ENCODE peak calls at places on chromosomes 4 and X, in eight cellular contexts. One of them, this sample, is unnamed.

GRCh38 chr4:83582289-83582756 is 46.4 kb downstream of the GPAT3 start:
- DNase-seq in midbrain: peak
- DNase-seq in Peyer's patch: peak
- DNase-seq in lower lobe of right lung: no peak
- DNase-seq in Kasumi-1: no peak
- DNase-seq in astrocyte of the hippocampus: peak
- DNase-seq in stimulated activated CD8-positive, alpha-beta memory T cell treated with anti-CD3 and anti-CD28 coated beads, Interleukin-12 subunit alpha, Interleukin-12 subunit beta, amount 100 ng/mL, for 4 hours: no peak
- DNase-seq in ACHN: peak
- DNase-seq in this sample: no peak

GRCh38 chr4:168757500-168757899 is 252.6 kb downstream of the CBR4 start:
- DNase-seq in midbrain: no peak
- DNase-seq in Peyer's patch: no peak
- DNase-seq in lower lobe of right lung: no peak
- DNase-seq in Kasumi-1: no peak
- DNase-seq in astrocyte of the hippocampus: no peak
- DNase-seq in stimulated activated CD8-positive, alpha-beta memory T cell treated with anti-CD3 and anti-CD28 coated beads, Interleukin-12 subunit alpha, Interleukin-12 subunit beta, amount 100 ng/mL, for 4 hours: no peak
- DNase-seq in ACHN: no peak
- DNase-seq in this sample: no peak

GRCh38 chrX:148466292-148466691 is 34.1 kb upstream of the AFF2 start:
- DNase-seq in midbrain: no peak
- DNase-seq in Peyer's patch: no peak
- DNase-seq in lower lobe of right lung: no peak
- DNase-seq in Kasumi-1: no peak
- DNase-seq in astrocyte of the hippocampus: peak
- DNase-seq in stimulated activated CD8-positive, alpha-beta memory T cell treated with anti-CD3 and anti-CD28 coated beads, Interleukin-12 subunit alpha, Interleukin-12 subunit beta, amount 100 ng/mL, for 4 hours: no peak
- DNase-seq in ACHN: no peak
- DNase-seq in this sample: no peak

GRCh38 chr4:56371426-56372220 is 15.7 kb downstream of the AASDH start:
- DNase-seq in midbrain: no peak
- DNase-seq in Peyer's patch: no peak
- DNase-seq in lower lobe of right lung: no peak
- DNase-seq in Kasumi-1: no peak
- DNase-seq in astrocyte of the hippocampus: no peak
- DNase-seq in stimulated activated CD8-positive, alpha-beta memory T cell treated with anti-CD3 and anti-CD28 coated beads, Interleukin-12 subunit alpha, Interleukin-12 subunit beta, amount 100 ng/mL, for 4 hours: no peak
- DNase-seq in ACHN: no peak
- DNase-seq in this sample: no peak

GRCh38 chr4:187006189-187006618 is 282.5 kb upstream of the FAT1 start:
- DNase-seq in midbrain: no peak
- DNase-seq in Peyer's patch: no peak
- DNase-seq in lower lobe of right lung: no peak
- DNase-seq in Kasumi-1: no peak
- DNase-seq in astrocyte of the hippocampus: peak
- DNase-seq in stimulated activated CD8-positive, alpha-beta memory T cell treated with anti-CD3 and anti-CD28 coated beads, Interleukin-12 subunit alpha, Interleukin-12 subunit beta, amount 100 ng/mL, for 4 hours: no peak
- DNase-seq in ACHN: no peak
- DNase-seq in this sample: no peak

GRCh38 chrX:39261446-39262147 is 460.3 kb downstream of the MID1IP1 start:
- DNase-seq in midbrain: peak
- DNase-seq in Peyer's patch: no peak
- DNase-seq in lower lobe of right lung: no peak
- DNase-seq in Kasumi-1: peak
- DNase-seq in astrocyte of the hippocampus: peak
- DNase-seq in stimulated activated CD8-positive, alpha-beta memory T cell treated with anti-CD3 and anti-CD28 coated beads, Interleukin-12 subunit alpha, Interleukin-12 subunit beta, amount 100 ng/mL, for 4 hours: no peak
- DNase-seq in ACHN: peak
- DNase-seq in this sample: no peak

GRCh38 chrX:105190252-105190853 is 30.1 kb downstream of the TEX13A start:
- DNase-seq in midbrain: peak
- DNase-seq in Peyer's patch: peak
- DNase-seq in lower lobe of right lung: no peak
- DNase-seq in Kasumi-1: peak
- DNase-seq in astrocyte of the hippocampus: peak
- DNase-seq in stimulated activated CD8-positive, alpha-beta memory T cell treated with anti-CD3 and anti-CD28 coated beads, Interleukin-12 subunit alpha, Interleukin-12 subunit beta, amount 100 ng/mL, for 4 hours: no peak
- DNase-seq in ACHN: peak
- DNase-seq in this sample: no peak

GRCh38 chrX:74180716-74181115 is 123.3 kb upstream of the ZCCHC13 start:
- DNase-seq in midbrain: no peak
- DNase-seq in Peyer's patch: no peak
- DNase-seq in lower lobe of right lung: no peak
- DNase-seq in Kasumi-1: no peak
- DNase-seq in astrocyte of the hippocampus: no peak
- DNase-seq in stimulated activated CD8-positive, alpha-beta memory T cell treated with anti-CD3 and anti-CD28 coated beads, Interleukin-12 subunit alpha, Interleukin-12 subunit beta, amount 100 ng/mL, for 4 hours: no peak
- DNase-seq in ACHN: no peak
- DNase-seq in this sample: no peak

GRCh38 chr4:11904117-11904535 is 475.4 kb upstream of the HS3ST1 start:
- DNase-seq in midbrain: no peak
- DNase-seq in Peyer's patch: peak
- DNase-seq in lower lobe of right lung: peak
- DNase-seq in Kasumi-1: no peak
- DNase-seq in astrocyte of the hippocampus: peak
- DNase-seq in stimulated activated CD8-positive, alpha-beta memory T cell treated with anti-CD3 and anti-CD28 coated beads, Interleukin-12 subunit alpha, Interleukin-12 subunit beta, amount 100 ng/mL, for 4 hours: no peak
- DNase-seq in ACHN: no peak
- DNase-seq in this sample: peak

GRCh38 chr4:41015031-41015675 is 199.2 kb downstream of the APBB2 start:
- DNase-seq in midbrain: no peak
- DNase-seq in Peyer's patch: no peak
- DNase-seq in lower lobe of right lung: no peak
- DNase-seq in Kasumi-1: no peak
- DNase-seq in astrocyte of the hippocampus: no peak
- DNase-seq in stimulated activated CD8-positive, alpha-beta memory T cell treated with anti-CD3 and anti-CD28 coated beads, Interleukin-12 subunit alpha, Interleukin-12 subunit beta, amount 100 ng/mL, for 4 hours: no peak
- DNase-seq in ACHN: no peak
- DNase-seq in this sample: no peak

GRCh38 chr4:141711211-141711610 is 74.8 kb downstream of the IL15 start:
- DNase-seq in midbrain: no peak
- DNase-seq in Peyer's patch: no peak
- DNase-seq in lower lobe of right lung: no peak
- DNase-seq in Kasumi-1: peak
- DNase-seq in astrocyte of the hippocampus: peak
- DNase-seq in stimulated activated CD8-positive, alpha-beta memory T cell treated with anti-CD3 and anti-CD28 coated beads, Interleukin-12 subunit alpha, Interleukin-12 subunit beta, amount 100 ng/mL, for 4 hours: no peak
- DNase-seq in ACHN: peak
- DNase-seq in this sample: no peak

GRCh38 chrX:11589573-11590110 is 76.1 kb downstream of the ARHGAP6 start:
- DNase-seq in midbrain: no peak
- DNase-seq in Peyer's patch: no peak
- DNase-seq in lower lobe of right lung: no peak
- DNase-seq in Kasumi-1: no peak
- DNase-seq in astrocyte of the hippocampus: no peak
- DNase-seq in stimulated activated CD8-positive, alpha-beta memory T cell treated with anti-CD3 and anti-CD28 coated beads, Interleukin-12 subunit alpha, Interleukin-12 subunit beta, amount 100 ng/mL, for 4 hours: no peak
- DNase-seq in ACHN: no peak
- DNase-seq in this sample: no peak

GRCh38 chrX:28586891-28587635 is at the start of gene IL1RAPL1:
- DNase-seq in midbrain: peak
- DNase-seq in Peyer's patch: no peak
- DNase-seq in lower lobe of right lung: no peak
- DNase-seq in Kasumi-1: no peak
- DNase-seq in astrocyte of the hippocampus: peak
- DNase-seq in stimulated activated CD8-positive, alpha-beta memory T cell treated with anti-CD3 and anti-CD28 coated beads, Interleukin-12 subunit alpha, Interleukin-12 subunit beta, amount 100 ng/mL, for 4 hours: no peak
- DNase-seq in ACHN: peak
- DNase-seq in this sample: no peak

GRCh38 chrX:144219035-144219434 is 335.2 kb downstream of the UBE2NL start:
- DNase-seq in midbrain: no peak
- DNase-seq in Peyer's patch: no peak
- DNase-seq in lower lobe of right lung: peak
- DNase-seq in Kasumi-1: no peak
- DNase-seq in astrocyte of the hippocampus: no peak
- DNase-seq in stimulated activated CD8-positive, alpha-beta memory T cell treated with anti-CD3 and anti-CD28 coated beads, Interleukin-12 subunit alpha, Interleukin-12 subunit beta, amount 100 ng/mL, for 4 hours: no peak
- DNase-seq in ACHN: peak
- DNase-seq in this sample: no peak

GRCh38 chrX:17750436-17750835 is 13.1 kb downstream of the SCML1 start:
- DNase-seq in midbrain: no peak
- DNase-seq in Peyer's patch: no peak
- DNase-seq in lower lobe of right lung: no peak
- DNase-seq in Kasumi-1: no peak
- DNase-seq in astrocyte of the hippocampus: no peak
- DNase-seq in stimulated activated CD8-positive, alpha-beta memory T cell treated with anti-CD3 and anti-CD28 coated beads, Interleukin-12 subunit alpha, Interleukin-12 subunit beta, amount 100 ng/mL, for 4 hours: no peak
- DNase-seq in ACHN: no peak
- DNase-seq in this sample: no peak

GRCh38 chrX:137930562-137930961 is 364.6 kb downstream of the ZIC3 start:
- DNase-seq in midbrain: no peak
- DNase-seq in Peyer's patch: no peak
- DNase-seq in lower lobe of right lung: no peak
- DNase-seq in Kasumi-1: no peak
- DNase-seq in astrocyte of the hippocampus: no peak
- DNase-seq in stimulated activated CD8-positive, alpha-beta memory T cell treated with anti-CD3 and anti-CD28 coated beads, Interleukin-12 subunit alpha, Interleukin-12 subunit beta, amount 100 ng/mL, for 4 hours: no peak
- DNase-seq in ACHN: no peak
- DNase-seq in this sample: no peak

GRCh38 chr4:169398294-169398693 is 127.5 kb upstream of the SH3RF1 start:
- DNase-seq in midbrain: no peak
- DNase-seq in Peyer's patch: no peak
- DNase-seq in lower lobe of right lung: no peak
- DNase-seq in Kasumi-1: peak
- DNase-seq in astrocyte of the hippocampus: peak
- DNase-seq in stimulated activated CD8-positive, alpha-beta memory T cell treated with anti-CD3 and anti-CD28 coated beads, Interleukin-12 subunit alpha, Interleukin-12 subunit beta, amount 100 ng/mL, for 4 hours: no peak
- DNase-seq in ACHN: no peak
- DNase-seq in this sample: no peak

GRCh38 chrX:46704767-46705386 is 54.0 kb downstream of the SLC9A7 start:
- DNase-seq in midbrain: no peak
- DNase-seq in Peyer's patch: no peak
- DNase-seq in lower lobe of right lung: no peak
- DNase-seq in Kasumi-1: no peak
- DNase-seq in astrocyte of the hippocampus: peak
- DNase-seq in stimulated activated CD8-positive, alpha-beta memory T cell treated with anti-CD3 and anti-CD28 coated beads, Interleukin-12 subunit alpha, Interleukin-12 subunit beta, amount 100 ng/mL, for 4 hours: no peak
- DNase-seq in ACHN: no peak
- DNase-seq in this sample: no peak

GRCh38 chr4:77433102-77433733 is 172.4 kb upstream of the CXCL13 start:
- DNase-seq in midbrain: peak
- DNase-seq in Peyer's patch: no peak
- DNase-seq in lower lobe of right lung: no peak
- DNase-seq in Kasumi-1: peak
- DNase-seq in astrocyte of the hippocampus: peak
- DNase-seq in stimulated activated CD8-positive, alpha-beta memory T cell treated with anti-CD3 and anti-CD28 coated beads, Interleukin-12 subunit alpha, Interleukin-12 subunit beta, amount 100 ng/mL, for 4 hours: no peak
- DNase-seq in ACHN: peak
- DNase-seq in this sample: no peak

GRCh38 chrX:147736045-147736444 is 175.7 kb upstream of the FMR1 start:
- DNase-seq in midbrain: no peak
- DNase-seq in Peyer's patch: no peak
- DNase-seq in lower lobe of right lung: no peak
- DNase-seq in Kasumi-1: no peak
- DNase-seq in astrocyte of the hippocampus: no peak
- DNase-seq in stimulated activated CD8-positive, alpha-beta memory T cell treated with anti-CD3 and anti-CD28 coated beads, Interleukin-12 subunit alpha, Interleukin-12 subunit beta, amount 100 ng/mL, for 4 hours: no peak
- DNase-seq in ACHN: no peak
- DNase-seq in this sample: no peak

GRCh38 chrX:11499076-11500044 is 166.4 kb downstream of the ARHGAP6 start:
- DNase-seq in midbrain: no peak
- DNase-seq in Peyer's patch: no peak
- DNase-seq in lower lobe of right lung: no peak
- DNase-seq in Kasumi-1: no peak
- DNase-seq in astrocyte of the hippocampus: peak
- DNase-seq in stimulated activated CD8-positive, alpha-beta memory T cell treated with anti-CD3 and anti-CD28 coated beads, Interleukin-12 subunit alpha, Interleukin-12 subunit beta, amount 100 ng/mL, for 4 hours: no peak
- DNase-seq in ACHN: no peak
- DNase-seq in this sample: no peak

GRCh38 chrX:41468647-41469323 is 21.6 kb downstream of the NYX start:
- DNase-seq in midbrain: no peak
- DNase-seq in Peyer's patch: no peak
- DNase-seq in lower lobe of right lung: no peak
- DNase-seq in Kasumi-1: no peak
- DNase-seq in astrocyte of the hippocampus: no peak
- DNase-seq in stimulated activated CD8-positive, alpha-beta memory T cell treated with anti-CD3 and anti-CD28 coated beads, Interleukin-12 subunit alpha, Interleukin-12 subunit beta, amount 100 ng/mL, for 4 hours: no peak
- DNase-seq in ACHN: no peak
- DNase-seq in this sample: peak

GRCh38 chr4:16443504-16444088 is 217.3 kb upstream of the TAPT1 start:
- DNase-seq in midbrain: peak
- DNase-seq in Peyer's patch: no peak
- DNase-seq in lower lobe of right lung: no peak
- DNase-seq in Kasumi-1: peak
- DNase-seq in astrocyte of the hippocampus: peak
- DNase-seq in stimulated activated CD8-positive, alpha-beta memory T cell treated with anti-CD3 and anti-CD28 coated beads, Interleukin-12 subunit alpha, Interleukin-12 subunit beta, amount 100 ng/mL, for 4 hours: no peak
- DNase-seq in ACHN: peak
- DNase-seq in this sample: no peak

GRCh38 chr4:135256111-135256510 is 1054.5 kb upstream of the PABPC4L start:
- DNase-seq in midbrain: no peak
- DNase-seq in Peyer's patch: no peak
- DNase-seq in lower lobe of right lung: no peak
- DNase-seq in Kasumi-1: no peak
- DNase-seq in astrocyte of the hippocampus: peak
- DNase-seq in stimulated activated CD8-positive, alpha-beta memory T cell treated with anti-CD3 and anti-CD28 coated beads, Interleukin-12 subunit alpha, Interleukin-12 subunit beta, amount 100 ng/mL, for 4 hours: no peak
- DNase-seq in ACHN: no peak
- DNase-seq in this sample: no peak

GRCh38 chr4:184896868-184897715 is 71.3 kb upstream of the ACSL1 start:
- DNase-seq in midbrain: no peak
- DNase-seq in Peyer's patch: no peak
- DNase-seq in lower lobe of right lung: peak
- DNase-seq in Kasumi-1: no peak
- DNase-seq in astrocyte of the hippocampus: no peak
- DNase-seq in stimulated activated CD8-positive, alpha-beta memory T cell treated with anti-CD3 and anti-CD28 coated beads, Interleukin-12 subunit alpha, Interleukin-12 subunit beta, amount 100 ng/mL, for 4 hours: no peak
- DNase-seq in ACHN: no peak
- DNase-seq in this sample: no peak

GRCh38 chr4:7197910-7198309 is 5.6 kb downstream of the SORCS2 start:
- DNase-seq in midbrain: no peak
- DNase-seq in Peyer's patch: peak
- DNase-seq in lower lobe of right lung: peak
- DNase-seq in Kasumi-1: no peak
- DNase-seq in astrocyte of the hippocampus: no peak
- DNase-seq in stimulated activated CD8-positive, alpha-beta memory T cell treated with anti-CD3 and anti-CD28 coated beads, Interleukin-12 subunit alpha, Interleukin-12 subunit beta, amount 100 ng/mL, for 4 hours: no peak
- DNase-seq in ACHN: no peak
- DNase-seq in this sample: no peak

GRCh38 chrX:1529756-1530155 is 7.2 kb downstream of the P2RY8 start:
- DNase-seq in midbrain: no peak
- DNase-seq in Peyer's patch: peak
- DNase-seq in lower lobe of right lung: no peak
- DNase-seq in Kasumi-1: no peak
- DNase-seq in astrocyte of the hippocampus: no peak
- DNase-seq in stimulated activated CD8-positive, alpha-beta memory T cell treated with anti-CD3 and anti-CD28 coated beads, Interleukin-12 subunit alpha, Interleukin-12 subunit beta, amount 100 ng/mL, for 4 hours: no peak
- DNase-seq in ACHN: no peak
- DNase-seq in this sample: no peak

GRCh38 chr4:70559216-70559830 is 32.7 kb upstream of the AMBN start:
- DNase-seq in midbrain: peak
- DNase-seq in Peyer's patch: peak
- DNase-seq in lower lobe of right lung: no peak
- DNase-seq in Kasumi-1: peak
- DNase-seq in astrocyte of the hippocampus: peak
- DNase-seq in stimulated activated CD8-positive, alpha-beta memory T cell treated with anti-CD3 and anti-CD28 coated beads, Interleukin-12 subunit alpha, Interleukin-12 subunit beta, amount 100 ng/mL, for 4 hours: no peak
- DNase-seq in ACHN: peak
- DNase-seq in this sample: no peak

GRCh38 chrX:2748815-2749188 is 3.0 kb upstream of the XG start:
- DNase-seq in midbrain: no peak
- DNase-seq in Peyer's patch: no peak
- DNase-seq in lower lobe of right lung: no peak
- DNase-seq in Kasumi-1: no peak
- DNase-seq in astrocyte of the hippocampus: no peak
- DNase-seq in stimulated activated CD8-positive, alpha-beta memory T cell treated with anti-CD3 and anti-CD28 coated beads, Interleukin-12 subunit alpha, Interleukin-12 subunit beta, amount 100 ng/mL, for 4 hours: no peak
- DNase-seq in ACHN: no peak
- DNase-seq in this sample: no peak

GRCh38 chrX:78029663-78030062 is 60.2 kb upstream of the PGAM4 start:
- DNase-seq in midbrain: peak
- DNase-seq in Peyer's patch: peak
- DNase-seq in lower lobe of right lung: no peak
- DNase-seq in Kasumi-1: peak
- DNase-seq in astrocyte of the hippocampus: peak
- DNase-seq in stimulated activated CD8-positive, alpha-beta memory T cell treated with anti-CD3 and anti-CD28 coated beads, Interleukin-12 subunit alpha, Interleukin-12 subunit beta, amount 100 ng/mL, for 4 hours: no peak
- DNase-seq in ACHN: peak
- DNase-seq in this sample: no peak

GRCh38 chrX:142982679-142983078 is 43.0 kb upstream of the SPANXN4 start:
- DNase-seq in midbrain: no peak
- DNase-seq in Peyer's patch: no peak
- DNase-seq in lower lobe of right lung: no peak
- DNase-seq in Kasumi-1: no peak
- DNase-seq in astrocyte of the hippocampus: no peak
- DNase-seq in stimulated activated CD8-positive, alpha-beta memory T cell treated with anti-CD3 and anti-CD28 coated beads, Interleukin-12 subunit alpha, Interleukin-12 subunit beta, amount 100 ng/mL, for 4 hours: no peak
- DNase-seq in ACHN: no peak
- DNase-seq in this sample: no peak

GRCh38 chr4:30191902-30192301 is 528.3 kb upstream of the PCDH7 start:
- DNase-seq in midbrain: no peak
- DNase-seq in Peyer's patch: no peak
- DNase-seq in lower lobe of right lung: no peak
- DNase-seq in Kasumi-1: no peak
- DNase-seq in astrocyte of the hippocampus: no peak
- DNase-seq in stimulated activated CD8-positive, alpha-beta memory T cell treated with anti-CD3 and anti-CD28 coated beads, Interleukin-12 subunit alpha, Interleukin-12 subunit beta, amount 100 ng/mL, for 4 hours: no peak
- DNase-seq in ACHN: no peak
- DNase-seq in this sample: no peak

GRCh38 chrX:19739683-19740082 is 147.7 kb downstream of the SH3KBP1 start:
- DNase-seq in midbrain: no peak
- DNase-seq in Peyer's patch: peak
- DNase-seq in lower lobe of right lung: peak
- DNase-seq in Kasumi-1: peak
- DNase-seq in astrocyte of the hippocampus: peak
- DNase-seq in stimulated activated CD8-positive, alpha-beta memory T cell treated with anti-CD3 and anti-CD28 coated beads, Interleukin-12 subunit alpha, Interleukin-12 subunit beta, amount 100 ng/mL, for 4 hours: no peak
- DNase-seq in ACHN: peak
- DNase-seq in this sample: no peak

GRCh38 chrX:39309721-39310152 is 508.5 kb downstream of the MID1IP1 start:
- DNase-seq in midbrain: no peak
- DNase-seq in Peyer's patch: peak
- DNase-seq in lower lobe of right lung: no peak
- DNase-seq in Kasumi-1: no peak
- DNase-seq in astrocyte of the hippocampus: peak
- DNase-seq in stimulated activated CD8-positive, alpha-beta memory T cell treated with anti-CD3 and anti-CD28 coated beads, Interleukin-12 subunit alpha, Interleukin-12 subunit beta, amount 100 ng/mL, for 4 hours: no peak
- DNase-seq in ACHN: no peak
- DNase-seq in this sample: no peak